ENCODE peak calls at places on chromosomes 2 and 18, in nine cellular contexts. H is substantia nigra, M is esophagus muscularis mucosa, B is T-cell, J is A549, L is posterior cingulate gyrus, T is fibroblast of the conjunctiva, W is HuH-7.5, E is iPS-NIHi11. D is an unnamed sample.

GRCh38 chr2:143513081-143513480 is 383.9 kb downstream of the ARHGAP15 start:
- DNase-seq in J (peak), E (peak), W (peak), M (no peak), B (no peak), T (peak), H (no peak), L (no peak), D (no peak)

GRCh38 chr2:113894156-113894743 is 4.4 kb downstream of the ACTR3 start:
- DNase-seq in L (no peak), H (no peak), M (no peak), E (no peak), W (no peak), B (no peak), J (peak), T (peak), D (peak)

GRCh38 chr2:99066075-99066557 is 75.4 kb upstream of the C2orf15 start:
- DNase-seq in W (peak), L (no peak), J (peak), M (no peak), H (no peak), T (peak), B (no peak), E (peak), D (no peak)

GRCh38 chr2:190759749-190760213 is 110.9 kb downstream of the NAB1 start:
- DNase-seq in L (no peak), H (no peak), T (peak), W (no peak), E (no peak), J (peak), M (no peak), B (no peak), D (peak)

GRCh38 chr2:200765995-200766660 is 45.6 kb upstream of the BZW1 start:
- DNase-seq in H (no peak), J (no peak), W (no peak), M (no peak), E (no peak), T (no peak), B (no peak), L (no peak), D (no peak)

GRCh38 chr2:19900536-19901200 is 1.1 kb downstream of the TTC32 start:
- DNase-seq in B (no peak), J (peak), E (no peak), T (no peak), H (no peak), W (no peak), M (no peak), L (no peak), D (no peak)

GRCh38 chr2:11329759-11330158 is 14.7 kb downstream of the ROCK2 start:
- DNase-seq in L (no peak), E (no peak), H (no peak), B (no peak), T (no peak), W (no peak), M (no peak), J (no peak), D (no peak)

GRCh38 chr2:24969784-24970183 is 2.0 kb downstream of the DNAJC27 start:
- DNase-seq in J (no peak), E (no peak), L (no peak), W (no peak), H (no peak), M (no peak), T (no peak), B (no peak), D (no peak)

GRCh38 chr2:184877909-184878308 is 279.6 kb downstream of the ZNF804A start:
- DNase-seq in H (no peak), T (no peak), L (no peak), B (no peak), E (no peak), J (no peak), W (no peak), M (no peak), D (no peak)

GRCh38 chr18:74507927-74508326 is 11.8 kb downstream of the CNDP2 start:
- DNase-seq in L (no peak), E (no peak), H (no peak), M (no peak), B (no peak), T (no peak), J (no peak), W (no peak), D (no peak)

GRCh38 chr18:60059216-60059615 is 159.4 kb downstream of the PMAIP1 start:
- DNase-seq in B (no peak), W (no peak), E (no peak), H (no peak), M (no peak), T (no peak), J (no peak), L (no peak), D (no peak)

D was measured in non-pigmented ciliary epithelial cell.